ENCODE peak calls at places on chromosomes 12 and 14, in five cellular contexts. One of them, this sample, is unnamed.

GRCh38 chr12:14024589-14024988 is 43.2 kb upstream of the GRIN2B start:
- DNase-seq in tibial nerve: no peak
- DNase-seq in lung: no peak
- DNase-seq in adrenal gland: no peak
- DNase-seq in thyroid gland: no peak
- DNase-seq in this sample: no peak

GRCh38 chr12:102114212-102114611 is 5.7 kb downstream of the NUP37 start:
- DNase-seq in tibial nerve: no peak
- DNase-seq in lung: no peak
- DNase-seq in adrenal gland: no peak
- DNase-seq in thyroid gland: no peak
- DNase-seq in this sample: no peak

GRCh38 chr12:93109794-93110203 is 180.7 kb upstream of the EEA1 start:
- DNase-seq in tibial nerve: no peak
- DNase-seq in lung: no peak
- DNase-seq in adrenal gland: no peak
- DNase-seq in thyroid gland: no peak
- DNase-seq in this sample: no peak

GRCh38 chr14:67313153-67313552 is 46.5 kb downstream of the ATP6V1D start:
- DNase-seq in tibial nerve: no peak
- DNase-seq in lung: no peak
- DNase-seq in adrenal gland: no peak
- DNase-seq in thyroid gland: no peak
- DNase-seq in this sample: no peak

GRCh38 chr12:68746572-68747180 is 700 bp downstream of the SLC35E3 start:
- DNase-seq in tibial nerve: peak; percentile 26
- DNase-seq in lung: peak; percentile 56
- DNase-seq in adrenal gland: peak; percentile 74
- DNase-seq in thyroid gland: peak; percentile 58
- DNase-seq in this sample: peak; percentile 62

GRCh38 chr14:69460093-69460701 is 24.3 kb upstream of the PLEKHD1 start:
- DNase-seq in tibial nerve: peak; percentile 23
- DNase-seq in lung: peak; percentile 49
- DNase-seq in adrenal gland: peak; percentile 79
- DNase-seq in thyroid gland: peak; percentile 56
- DNase-seq in this sample: no peak

GRCh38 chr14:74574706-74575105 is 37.3 kb downstream of the LTBP2 start:
- DNase-seq in tibial nerve: no peak
- DNase-seq in lung: no peak
- DNase-seq in adrenal gland: no peak
- DNase-seq in thyroid gland: no peak
- DNase-seq in this sample: no peak

GRCh38 chr12:90978117-90978770 is 23.3 kb upstream of the CCER1 start:
- DNase-seq in tibial nerve: no peak
- DNase-seq in lung: no peak
- DNase-seq in adrenal gland: no peak
- DNase-seq in thyroid gland: no peak
- DNase-seq in this sample: no peak

GRCh38 chr14:47332099-47332498 is 343.3 kb downstream of the MDGA2 start:
- DNase-seq in tibial nerve: no peak
- DNase-seq in lung: no peak
- DNase-seq in adrenal gland: no peak
- DNase-seq in thyroid gland: no peak
- DNase-seq in this sample: no peak

GRCh38 chr12:16096273-16096849 is 181.1 kb downstream of the SLC15A5 start:
- DNase-seq in tibial nerve: no peak
- DNase-seq in lung: no peak
- DNase-seq in adrenal gland: no peak
- DNase-seq in thyroid gland: no peak
- DNase-seq in this sample: no peak

GRCh38 chr12:53844989-53845836 is 93.4 kb upstream of the HOXC13 start:
- DNase-seq in tibial nerve: no peak
- DNase-seq in lung: no peak
- DNase-seq in adrenal gland: no peak
- DNase-seq in thyroid gland: no peak
- DNase-seq in this sample: no peak

GRCh38 chr12:109890620-109891019 is 9.5 kb upstream of the TCHP start:
- DNase-seq in tibial nerve: no peak
- DNase-seq in lung: no peak
- DNase-seq in adrenal gland: no peak
- DNase-seq in thyroid gland: no peak
- DNase-seq in this sample: no peak

GRCh38 chr12:97616936-97617335 is 154.3 kb downstream of the RMST start:
- DNase-seq in tibial nerve: no peak
- DNase-seq in lung: no peak
- DNase-seq in adrenal gland: no peak
- DNase-seq in thyroid gland: no peak
- DNase-seq in this sample: peak; percentile 70

GRCh38 chr12:31991146-31991545 is 31.9 kb downstream of the RESF1 start:
- DNase-seq in tibial nerve: no peak
- DNase-seq in lung: no peak
- DNase-seq in adrenal gland: no peak
- DNase-seq in thyroid gland: no peak
- DNase-seq in this sample: no peak

GRCh38 chr12:22101749-22102243 is 55.8 kb downstream of the CMAS start:
- DNase-seq in tibial nerve: peak; percentile 15
- DNase-seq in lung: peak; percentile 47
- DNase-seq in adrenal gland: no peak
- DNase-seq in thyroid gland: no peak
- DNase-seq in this sample: peak; percentile 62
- H3K27ac ChIP-seq in tibial nerve: no peak overlapping the region
- H3K27ac ChIP-seq in lung: no peak overlapping the region
- H3K27ac ChIP-seq in adrenal gland: no peak overlapping the region
- H3K27ac ChIP-seq in thyroid gland: no peak overlapping the region
- H3K27ac ChIP-seq in this sample: no peak overlapping the region

DNA sequence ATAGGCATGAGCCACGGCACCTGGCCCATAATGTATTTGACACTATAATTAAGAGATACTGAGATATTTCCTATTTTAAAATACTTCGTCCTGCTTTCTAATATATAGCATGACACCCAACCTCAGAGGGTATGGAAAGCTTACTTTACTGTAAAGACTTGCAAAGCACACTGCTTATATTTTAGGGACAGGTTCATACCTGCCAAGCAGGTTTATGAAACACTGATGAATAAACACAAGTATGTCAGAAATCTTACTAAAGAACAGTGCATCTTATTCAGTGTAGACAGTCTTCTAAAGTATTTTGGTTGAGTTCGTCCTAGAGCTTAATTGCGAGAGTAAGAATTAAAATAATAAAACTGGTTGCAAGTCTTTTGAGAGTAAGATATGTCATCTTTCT is 65.4 kb downstream of the PPFIBP1 start:
- DNase-seq in tibial nerve: no peak
- DNase-seq in lung: no peak
- DNase-seq in adrenal gland: no peak
- DNase-seq in thyroid gland: no peak
- DNase-seq in this sample: no peak
- TF ChIP-seq CTCF in tibial nerve: no peak
- TF ChIP-seq CTCF in lung: no peak
- TF ChIP-seq CTCF in adrenal gland: no peak
- TF ChIP-seq CTCF in thyroid gland: no peak
- TF ChIP-seq CTCF in this sample: no peak

GRCh38 chr12:104282109-104282508 is 21.4 kb upstream of the EID3 start:
- DNase-seq in tibial nerve: no peak
- DNase-seq in lung: no peak
- DNase-seq in adrenal gland: no peak
- DNase-seq in thyroid gland: no peak
- DNase-seq in this sample: no peak
- H3K27ac ChIP-seq in tibial nerve: no peak overlapping the region
- H3K27ac ChIP-seq in lung: no peak overlapping the region
- H3K27ac ChIP-seq in adrenal gland: peak overlapping the region; percentile 59
- H3K27ac ChIP-seq in thyroid gland: no peak overlapping the region
- H3K27ac ChIP-seq in this sample: no peak overlapping the region

GRCh38 chr12:6570264-6570887 is 2.3 kb upstream of the NOP2 start:
- DNase-seq in tibial nerve: no peak
- DNase-seq in lung: no peak
- DNase-seq in adrenal gland: peak; percentile 57
- DNase-seq in thyroid gland: peak; percentile 46
- DNase-seq in this sample: no peak
- TF ChIP-seq CTCF in tibial nerve: no peak
- TF ChIP-seq CTCF in lung: no peak
- TF ChIP-seq CTCF in adrenal gland: peak; percentile 19
- TF ChIP-seq CTCF in thyroid gland: no peak
- TF ChIP-seq CTCF in this sample: peak; percentile 37

GRCh38 chr14:93112891-93113677 is 2.6 kb downstream of the ITPK1 start:
- DNase-seq in tibial nerve: peak; percentile 89
- DNase-seq in lung: peak; percentile 83
- DNase-seq in adrenal gland: peak; percentile 93
- DNase-seq in thyroid gland: peak; percentile 84
- DNase-seq in this sample: peak; percentile 93
- H3K27ac ChIP-seq in tibial nerve: peak overlapping the region; percentile 98
- H3K27ac ChIP-seq in lung: peak overlapping the region; percentile 17
- H3K27ac ChIP-seq in adrenal gland: peak overlapping the region; percentile 53
- H3K27ac ChIP-seq in thyroid gland: peak overlapping the region; percentile 96
- H3K27ac ChIP-seq in this sample: peak overlapping the region; percentile 94

DNA sequence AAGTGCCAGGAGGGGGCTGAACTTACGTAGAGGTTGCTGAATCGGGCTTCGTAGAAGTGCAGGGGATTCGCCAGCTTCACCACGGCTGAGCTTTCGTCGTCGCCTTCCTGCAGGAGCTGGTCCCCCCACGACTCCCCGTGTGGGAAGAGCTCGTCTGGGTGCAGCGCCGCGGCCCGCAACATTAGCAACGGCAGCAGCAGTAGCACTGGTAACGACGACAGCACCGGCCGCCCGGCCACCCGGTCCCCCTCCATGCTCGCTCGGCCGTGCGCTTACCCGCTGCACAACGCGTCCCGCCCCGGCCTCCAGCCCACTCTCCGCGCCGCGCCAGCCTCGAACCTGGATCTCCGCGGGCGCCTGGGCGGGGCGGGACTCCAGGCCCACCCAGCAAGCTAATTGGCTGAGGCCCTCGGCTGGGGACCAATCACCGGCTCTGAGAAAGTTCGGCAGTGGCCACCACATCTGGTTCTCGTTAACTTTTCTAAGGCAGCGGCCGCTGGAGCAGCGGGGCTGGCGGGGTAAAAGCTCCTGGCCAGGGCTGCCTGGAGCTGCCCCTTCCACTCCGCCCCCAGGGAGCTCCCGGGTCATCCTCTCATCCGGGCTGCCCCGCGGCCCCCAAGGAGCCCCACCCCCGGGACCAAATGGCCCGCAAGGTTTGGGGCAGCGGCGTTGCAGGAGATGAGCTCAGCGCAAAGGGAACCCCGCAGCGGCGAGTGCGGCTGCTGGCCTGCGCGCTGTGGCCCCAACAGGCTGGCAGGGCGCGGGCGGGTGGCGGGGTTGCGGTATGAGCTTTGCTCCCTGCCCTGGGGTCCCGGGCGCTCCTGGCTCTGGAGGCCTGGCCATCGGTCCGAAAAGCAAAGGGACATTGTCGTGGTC is at the start of gene NID2:
- DNase-seq in tibial nerve: peak; percentile 83
- DNase-seq in lung: peak; percentile 64
- DNase-seq in adrenal gland: peak; percentile 69
- DNase-seq in thyroid gland: peak; percentile 89
- DNase-seq in this sample: peak; percentile 69
- TF ChIP-seq CTCF in tibial nerve: peak; percentile 20
- TF ChIP-seq CTCF in lung: no peak
- TF ChIP-seq CTCF in adrenal gland: no peak
- TF ChIP-seq CTCF in thyroid gland: no peak
- TF ChIP-seq CTCF in this sample: no peak

DNA sequence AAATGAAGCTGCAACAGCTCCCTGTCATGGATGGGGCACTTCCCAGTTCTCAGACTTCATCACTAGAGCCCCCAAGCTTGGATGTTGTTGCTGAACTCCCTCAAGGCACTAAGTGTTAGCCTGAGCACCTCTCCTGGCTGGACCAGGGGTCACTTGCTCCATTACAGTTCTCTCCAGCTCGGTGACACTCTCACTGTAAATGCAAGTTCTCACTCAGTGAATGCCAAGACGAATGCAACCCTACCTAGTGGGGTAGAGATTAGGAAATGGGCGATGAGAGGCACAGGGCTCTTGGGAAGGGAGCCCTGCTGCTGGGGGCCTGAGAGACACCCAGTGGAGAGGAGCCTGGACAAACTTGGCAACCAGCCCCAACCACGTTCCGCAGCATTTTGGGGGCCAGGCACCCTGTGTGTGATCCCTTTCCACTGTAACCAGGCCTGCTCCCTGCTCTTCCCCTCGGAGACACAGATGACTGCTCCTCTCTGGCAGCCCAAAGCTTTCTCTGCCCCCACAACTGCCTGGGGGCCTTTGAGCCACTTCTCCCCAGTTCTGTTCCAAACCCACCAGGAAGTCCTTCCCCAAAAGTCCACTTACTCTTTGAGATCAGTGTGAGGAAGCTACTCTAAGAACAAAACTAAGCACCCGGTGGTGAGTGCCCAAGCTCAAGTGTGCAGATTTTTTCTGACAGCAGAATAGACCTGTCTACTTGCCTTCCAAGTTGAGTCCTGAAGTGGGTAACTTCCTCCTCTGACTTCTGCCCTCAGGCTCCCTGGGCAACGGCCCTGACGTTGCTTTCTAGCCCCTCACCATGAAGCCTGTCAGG is 8.0 kb upstream of the SELPLG start:
- DNase-seq in tibial nerve: no peak
- DNase-seq in lung: no peak
- DNase-seq in adrenal gland: no peak
- DNase-seq in thyroid gland: no peak
- DNase-seq in this sample: no peak
- H3K27ac ChIP-seq in tibial nerve: peak overlapping the region; percentile 21
- H3K27ac ChIP-seq in lung: no peak overlapping the region
- H3K27ac ChIP-seq in adrenal gland: peak overlapping the region; percentile 31
- H3K27ac ChIP-seq in thyroid gland: peak overlapping the region; percentile 42
- H3K27ac ChIP-seq in this sample: peak overlapping the region; percentile 61

This sample was measured in dorsolateral prefrontal cortex.